ENCODE peak calls at places on chromosomes 1 and 21, in five cellular contexts. One of them, this sample, is unnamed.

GRCh38 chr1:26160527-26161407 is 1.9 kb downstream of the FAM110D start:
- DNase-seq in GDM1: no peak
- DNase-seq in AG08395: no peak
- DNase-seq in activated CD8-positive, alpha-beta memory T cell treated with anti-CD3 and anti-CD28 coated beads for 48 hours: no peak
- DNase-seq in HepG2: no peak
- DNase-seq in this sample: no peak

GRCh38 chr1:176847052-176847451 is 317.5 kb downstream of the ASTN1 start:
- DNase-seq in GDM1: no peak
- DNase-seq in AG08395: peak
- DNase-seq in activated CD8-positive, alpha-beta memory T cell treated with anti-CD3 and anti-CD28 coated beads for 48 hours: no peak
- DNase-seq in HepG2: no peak
- DNase-seq in this sample: no peak

GRCh38 chr1:54764132-54764921 is at the start of gene PARS2:
- DNase-seq in GDM1: peak
- DNase-seq in AG08395: peak
- DNase-seq in activated CD8-positive, alpha-beta memory T cell treated with anti-CD3 and anti-CD28 coated beads for 48 hours: peak
- DNase-seq in HepG2: peak
- DNase-seq in this sample: peak

GRCh38 chr1:234683856-234684632 is 74.1 kb upstream of the IRF2BP2 start:
- DNase-seq in GDM1: no peak
- DNase-seq in AG08395: peak
- DNase-seq in activated CD8-positive, alpha-beta memory T cell treated with anti-CD3 and anti-CD28 coated beads for 48 hours: no peak
- DNase-seq in HepG2: peak
- DNase-seq in this sample: no peak

GRCh38 chr1:241627453-241628329 is 12.5 kb downstream of the CHML start:
- DNase-seq in GDM1: peak
- DNase-seq in AG08395: peak
- DNase-seq in activated CD8-positive, alpha-beta memory T cell treated with anti-CD3 and anti-CD28 coated beads for 48 hours: no peak
- DNase-seq in HepG2: peak
- DNase-seq in this sample: no peak

GRCh38 chr1:231020816-231021215 is 19.2 kb downstream of the FAM89A start:
- DNase-seq in GDM1: no peak
- DNase-seq in AG08395: no peak
- DNase-seq in activated CD8-positive, alpha-beta memory T cell treated with anti-CD3 and anti-CD28 coated beads for 48 hours: no peak
- DNase-seq in HepG2: no peak
- DNase-seq in this sample: no peak

GRCh38 chr1:204072951-204073836 is at the start of gene SOX13:
- DNase-seq in GDM1: no peak
- DNase-seq in AG08395: peak
- DNase-seq in activated CD8-positive, alpha-beta memory T cell treated with anti-CD3 and anti-CD28 coated beads for 48 hours: no peak
- DNase-seq in HepG2: peak
- DNase-seq in this sample: peak

GRCh38 chr21:33099131-33099530 is 29.2 kb downstream of the OLIG1 start:
- DNase-seq in GDM1: no peak
- DNase-seq in AG08395: no peak
- DNase-seq in activated CD8-positive, alpha-beta memory T cell treated with anti-CD3 and anti-CD28 coated beads for 48 hours: no peak
- DNase-seq in HepG2: no peak
- DNase-seq in this sample: no peak

GRCh38 chr1:39214998-39215873 is 10.7 kb downstream of the MACF1 start:
- DNase-seq in GDM1: peak
- DNase-seq in AG08395: no peak
- DNase-seq in activated CD8-positive, alpha-beta memory T cell treated with anti-CD3 and anti-CD28 coated beads for 48 hours: no peak
- DNase-seq in HepG2: peak
- DNase-seq in this sample: no peak

GRCh38 chr1:45011837-45012638 is at the start of gene UROD:
- DNase-seq in GDM1: peak
- DNase-seq in AG08395: peak
- DNase-seq in activated CD8-positive, alpha-beta memory T cell treated with anti-CD3 and anti-CD28 coated beads for 48 hours: peak
- DNase-seq in HepG2: peak
- DNase-seq in this sample: peak

GRCh38 chr1:94068831-94069648 is 51.9 kb downstream of the ABCA4 start:
- DNase-seq in GDM1: no peak
- DNase-seq in AG08395: no peak
- DNase-seq in activated CD8-positive, alpha-beta memory T cell treated with anti-CD3 and anti-CD28 coated beads for 48 hours: no peak
- DNase-seq in HepG2: peak
- DNase-seq in this sample: peak

GRCh38 chr1:44038876-44039657 is 7.8 kb upstream of the SLC6A9 start:
- DNase-seq in GDM1: no peak
- DNase-seq in AG08395: no peak
- DNase-seq in activated CD8-positive, alpha-beta memory T cell treated with anti-CD3 and anti-CD28 coated beads for 48 hours: no peak
- DNase-seq in HepG2: no peak
- DNase-seq in this sample: no peak

GRCh38 chr1:110746644-110747259 is 72.0 kb upstream of the KCNA3 start:
- DNase-seq in GDM1: no peak
- DNase-seq in AG08395: peak
- DNase-seq in activated CD8-positive, alpha-beta memory T cell treated with anti-CD3 and anti-CD28 coated beads for 48 hours: peak
- DNase-seq in HepG2: peak
- DNase-seq in this sample: peak

GRCh38 chr1:41383094-41383852 is 22.0 kb downstream of the FOXO6 start:
- DNase-seq in GDM1: no peak
- DNase-seq in AG08395: peak
- DNase-seq in activated CD8-positive, alpha-beta memory T cell treated with anti-CD3 and anti-CD28 coated beads for 48 hours: no peak
- DNase-seq in HepG2: no peak
- DNase-seq in this sample: no peak

GRCh38 chr1:11733351-11733750 is 2.6 kb upstream of the AGTRAP start:
- DNase-seq in GDM1: no peak
- DNase-seq in AG08395: no peak
- DNase-seq in activated CD8-positive, alpha-beta memory T cell treated with anti-CD3 and anti-CD28 coated beads for 48 hours: no peak
- DNase-seq in HepG2: no peak
- DNase-seq in this sample: no peak

GRCh38 chr1:160124709-160125478 is 9.3 kb downstream of the ATP1A2 start:
- DNase-seq in GDM1: no peak
- DNase-seq in AG08395: peak
- DNase-seq in activated CD8-positive, alpha-beta memory T cell treated with anti-CD3 and anti-CD28 coated beads for 48 hours: no peak
- DNase-seq in HepG2: peak
- DNase-seq in this sample: no peak

GRCh38 chr1:212699104-212699838 is 369 bp downstream of the BATF3 start:
- DNase-seq in GDM1: peak
- DNase-seq in AG08395: peak
- DNase-seq in activated CD8-positive, alpha-beta memory T cell treated with anti-CD3 and anti-CD28 coated beads for 48 hours: no peak
- DNase-seq in HepG2: peak
- DNase-seq in this sample: no peak

GRCh38 chr1:6222644-6223043 is 13.1 kb downstream of the ICMT start:
- DNase-seq in GDM1: no peak
- DNase-seq in AG08395: no peak
- DNase-seq in activated CD8-positive, alpha-beta memory T cell treated with anti-CD3 and anti-CD28 coated beads for 48 hours: no peak
- DNase-seq in HepG2: no peak
- DNase-seq in this sample: no peak

This sample was measured in smooth muscle cell of the brain vasculature.